ENCODE peak calls at places on chromosomes 7 and 10, in eight cellular contexts. P is IMR-90, H is body of pancreas, S is brain microvascular endothelial cell, T is GM23248, D is endothelial cell of umbilical vein, F is aorta, L is hepatocyte. Q is an unnamed sample.

GRCh38 chr7:105808703-105809590 is 67.5 kb downstream of the ATXN7L1 start:
- DNase-seq in P (peak; percentile 85), H (no peak), S (peak; percentile 67), T (peak; percentile 85), D (peak; percentile 62), F (peak; percentile 65), L (no peak), Q (peak; percentile 60)

GRCh38 chr7:151251926-151252835 is 3.7 kb upstream of the SMARCD3 start:
- DNase-seq in P (peak; percentile 69), H (peak; percentile 78), S (peak; percentile 45), T (peak; percentile 84), D (peak; percentile 62), F (peak; percentile 78), L (peak; percentile 88), Q (peak; percentile 68)

GRCh38 chr7:84196007-84196551 is 1.5 kb upstream of the SEMA3A start:
- DNase-seq in P (peak; percentile 77), H (no peak), S (no peak), T (peak; percentile 72), D (no peak), F (no peak), L (peak; percentile 31), Q (no peak)

GRCh38 chr10:122407375-122408125 is 33.0 kb downstream of the PLEKHA1 start:
- DNase-seq in P (no peak), H (peak; percentile 15), S (no peak), T (peak; percentile 81), D (peak; percentile 23), F (peak; percentile 61), L (no peak), Q (no peak)

GRCh38 chr10:48708144-48708543 is 23.5 kb downstream of the WDFY4 start:
- DNase-seq in P (peak; percentile 25), H (no peak), S (peak; percentile 50), T (peak; percentile 3), D (no peak), F (no peak), L (no peak), Q (no peak)

GRCh38 chr7:130231792-130232191 is 24.1 kb downstream of the SSMEM1 start:
- DNase-seq in P (no peak), H (no peak), S (no peak), T (no peak), D (no peak), F (no peak), L (no peak), Q (no peak)

GRCh38 chr7:133784421-133785045 is 342.6 kb upstream of the LRGUK start:
- DNase-seq in P (no peak), H (no peak), S (no peak), T (no peak), D (no peak), F (no peak), L (no peak), Q (no peak)

GRCh38 chr10:73076361-73077183 is 20.1 kb downstream of the P4HA1 start:
- DNase-seq in P (peak; percentile 85), H (peak; percentile 62), S (peak; percentile 59), T (peak; percentile 86), D (peak; percentile 81), F (peak; percentile 84), L (peak; percentile 37), Q (no peak)

GRCh38 chr10:50624866-50625491 is 1.2 kb upstream of the SGMS1 start:
- DNase-seq in P (peak; percentile 64), H (peak; percentile 81), S (peak; percentile 57), T (peak; percentile 89), D (peak; percentile 76), F (peak; percentile 78), L (peak; percentile 92), Q (peak; percentile 97)

GRCh38 chr10:77405771-77406241 is 231.8 kb downstream of the KCNMA1 start:
- DNase-seq in P (peak; percentile 80), H (peak; percentile 91), S (peak; percentile 61), T (peak; percentile 85), D (peak; percentile 51), F (peak; percentile 88), L (peak; percentile 89), Q (peak; percentile 90)

GRCh38 chr10:119349937-119350513 is 142.7 kb downstream of the GRK5 start:
- DNase-seq in P (no peak), H (no peak), S (no peak), T (no peak), D (no peak), F (peak; percentile 32), L (no peak), Q (no peak)

GRCh38 chr10:76036410-76036940 is 605.1 kb downstream of the LRMDA start:
- DNase-seq in P (peak; percentile 56), H (peak; percentile 80), S (peak; percentile 54), T (peak; percentile 77), D (peak; percentile 57), F (peak; percentile 83), L (peak; percentile 82), Q (peak; percentile 48)

GRCh38 chr10:130053561-130053960 is 57.1 kb downstream of the C10orf143 start:
- DNase-seq in P (no peak), H (no peak), S (no peak), T (peak; percentile 59), D (no peak), F (no peak), L (no peak), Q (no peak)

GRCh38 chr10:35231646-35232045 is 104.7 kb upstream of the CCNY start:
- DNase-seq in P (no peak), H (no peak), S (no peak), T (no peak), D (no peak), F (no peak), L (no peak), Q (no peak)

DNA sequence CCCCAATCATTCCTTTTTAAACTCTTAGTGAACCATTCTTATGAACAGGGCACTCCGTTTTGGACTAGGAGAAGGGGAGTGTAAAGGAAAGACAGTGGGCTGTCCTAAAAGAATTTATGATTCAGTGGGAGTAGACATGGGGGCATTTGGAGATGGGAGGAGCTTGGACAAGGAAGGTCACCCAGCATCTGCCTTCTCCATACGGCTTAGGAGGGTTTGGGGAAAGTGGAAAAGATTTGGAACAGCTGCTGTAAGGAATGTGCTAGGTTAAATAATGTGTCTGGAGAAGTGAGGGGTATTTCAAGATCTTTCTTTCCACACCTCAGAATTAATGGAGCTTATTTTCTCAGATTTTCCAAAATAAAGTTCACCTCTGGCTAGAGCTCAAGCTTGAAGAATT is 24.0 kb downstream of the SLC35G1 start:
- DNase-seq in P (no peak), H (no peak), S (no peak), T (no peak), D (no peak), F (no peak), L (no peak), Q (no peak)
- H3K27ac ChIP-seq in P (no peak overlapping the region), H (no peak overlapping the region), S (no peak overlapping the region), T (no peak overlapping the region), D (no peak overlapping the region), F (no peak overlapping the region), L (no peak overlapping the region), Q (no peak overlapping the region)

GRCh38 chr7:32762894-32763293 is 128.7 kb downstream of the KBTBD2 start:
- DNase-seq in P (no peak), H (no peak), S (no peak), T (peak; percentile 54), D (no peak), F (peak; percentile 33), L (no peak), Q (no peak)
- H3K36me3 ChIP-seq in P (no peaks in the 10 kb centered on the region), H (no peaks in the 10 kb centered on the region), S (no peaks in the 10 kb centered on the region), T (no peaks in the 10 kb centered on the region), D (no peaks in the 10 kb centered on the region), F (no peaks in the 10 kb centered on the region), L (no peaks in the 10 kb centered on the region), Q (peaks cover 3% of the 10 kb centered on the region)

DNA sequence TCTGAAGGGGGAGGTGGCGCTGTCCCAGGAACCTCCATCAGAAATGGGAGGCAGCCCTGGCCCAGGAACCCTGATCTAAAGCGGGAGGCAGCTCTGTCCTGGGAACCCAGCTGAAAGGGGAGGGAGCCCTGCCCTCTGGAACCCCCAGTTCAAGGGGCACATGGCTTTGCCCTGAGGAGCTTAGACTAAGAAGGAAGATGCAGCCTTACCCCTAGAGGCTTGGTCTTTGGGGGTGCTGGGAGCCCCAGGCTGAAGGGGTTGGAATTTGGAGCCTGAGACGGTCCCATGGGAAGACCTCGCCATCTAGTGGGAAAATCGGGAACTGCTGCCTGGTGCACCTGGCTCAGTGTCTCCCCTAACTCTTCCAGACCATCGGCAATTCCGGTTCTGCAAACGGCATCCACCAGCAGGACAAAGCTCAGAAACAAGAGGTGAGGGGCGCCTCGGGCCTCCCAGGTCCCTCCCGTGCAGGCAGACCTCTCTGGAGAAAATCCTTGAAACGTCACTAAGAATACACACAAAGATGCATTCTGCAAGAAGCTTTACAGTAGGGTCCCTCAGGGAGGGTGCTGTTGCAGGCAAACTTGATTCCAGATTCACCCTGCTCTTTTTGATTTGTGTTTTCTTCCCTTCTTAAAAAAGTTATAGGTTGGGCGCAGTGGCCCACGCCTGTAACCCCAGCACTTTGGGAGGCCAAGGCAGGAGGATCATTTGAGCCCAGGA is 52.4 kb upstream of the GTF2IRD1 start:
- DNase-seq in P (peak; percentile 41), H (peak; percentile 84), S (peak; percentile 48), T (peak; percentile 65), D (peak; percentile 52), F (peak; percentile 74), L (peak; percentile 81), Q (peak; percentile 63)
- H3K27ac ChIP-seq in P (no peak overlapping the region), H (no peak overlapping the region), S (no peak overlapping the region), T (no peak overlapping the region), D (no peak overlapping the region), F (no peak overlapping the region), L (no peak overlapping the region), Q (no peak overlapping the region)

GRCh38 chr10:111137587-111137986 is 60.8 kb downstream of the ADRA2A start:
- DNase-seq in P (no peak), H (no peak), S (no peak), T (no peak), D (no peak), F (no peak), L (no peak), Q (no peak)
- H3K36me3 ChIP-seq in P (no peaks in the 10 kb centered on the region), H (no peaks in the 10 kb centered on the region), S (no peaks in the 10 kb centered on the region), T (no peaks in the 10 kb centered on the region), D (no peaks in the 10 kb centered on the region), F (no peaks in the 10 kb centered on the region), L (no peaks in the 10 kb centered on the region), Q (no peaks in the 10 kb centered on the region)